ENCODE peak calls at places on chromosomes 1 and 21, in nine cellular contexts. Q, O, K, C, S, U, L, T and J are unnamed samples.
A peak's percentile ranks its signal among the peaks of the same experiment; 100 is the strongest.

GRCh38 chr21:36423772-36424433 is 38.7 kb downstream of the CHAF1B start:
- DNase-seq in S (no peak), O (no peak), T (no peak), Q (no peak), L (no peak), C (no peak), K (no peak), U (no peak), J (peak; percentile 32)

GRCh38 chr1:170685166-170685565 is 21.2 kb downstream of the PRRX1 start:
- DNase-seq in L (no peak), C (no peak), K (peak; percentile 75), U (peak; percentile 72), T (no peak), O (no peak), S (no peak), Q (peak; percentile 81), J (no peak)

GRCh38 chr1:1068374-1069060 is 5.6 kb downstream of the RNF223 start:
- DNase-seq in O (no peak), K (no peak), T (no peak), U (no peak), Q (no peak), L (no peak), S (no peak), C (peak; percentile 85), J (no peak)

GRCh38 chr1:105914403-105914802 is 1142.1 kb upstream of the PRMT6 start:
- DNase-seq in C (peak; percentile 7), Q (no peak), K (no peak), S (no peak), T (no peak), O (no peak), L (no peak), U (no peak), J (no peak)

GRCh38 chr1:210437111-210437510 is 108.4 kb downstream of the HHAT start:
- DNase-seq in Q (no peak), U (no peak), C (no peak), O (no peak), K (no peak), L (no peak), S (no peak), T (no peak), J (no peak)

GRCh38 chr21:15050588-15051377 is 14.0 kb downstream of the NRIP1 start:
- DNase-seq in Q (no peak), L (no peak), S (no peak), K (no peak), T (no peak), U (no peak), C (no peak), O (no peak), J (no peak)

GRCh38 chr1:54857066-54857660 is 29.8 kb downstream of the DHCR24 start:
- DNase-seq in U (no peak), Q (no peak), C (no peak), T (no peak), S (no peak), L (no peak), K (no peak), O (no peak), J (peak; percentile 30)

GRCh38 chr1:174769961-174770549 is 229.7 kb upstream of the CACYBP start:
- DNase-seq in O (peak; percentile 23), K (peak; percentile 54), Q (peak; percentile 53), L (no peak), T (peak; percentile 28), C (peak; percentile 38), S (peak; percentile 37), U (peak; percentile 44), J (no peak)

GRCh38 chr1:113003751-113004690 is 48.0 kb upstream of the SLC16A1 start:
- DNase-seq in C (no peak), T (no peak), K (no peak), U (no peak), Q (no peak), S (no peak), L (no peak), O (no peak), J (no peak)

GRCh38 chr21:31201144-31201543 is 142.9 kb downstream of the TIAM1 start:
- DNase-seq in U (no peak), L (no peak), C (no peak), O (no peak), S (no peak), T (no peak), K (no peak), Q (no peak), J (no peak)

GRCh38 chr1:233665575-233666270 is 51.8 kb downstream of the KCNK1 start:
- DNase-seq in L (no peak), U (no peak), K (no peak), O (no peak), T (peak; percentile 63), S (no peak), Q (no peak), C (no peak), J (no peak)

GRCh38 chr1:202016022-202016624 is 5.7 kb downstream of the ELF3 start:
- DNase-seq in T (no peak), L (no peak), K (peak; percentile 18), Q (peak; percentile 31), C (no peak), S (no peak), U (peak; percentile 38), O (no peak), J (no peak)

GRCh38 chr21:25186278-25186677 is 421.0 kb downstream of the MRPL39 start:
- DNase-seq in O (no peak), K (no peak), L (no peak), T (no peak), C (peak; percentile 3), S (no peak), Q (peak; percentile 10), U (no peak), J (no peak)

GRCh38 chr21:28579986-28580550 is 412.6 kb downstream of the LTN1 start:
- DNase-seq in Q (no peak), C (no peak), L (no peak), S (no peak), T (no peak), O (no peak), U (no peak), K (no peak), J (no peak)

GRCh38 chr21:34276711-34277425 is 86.9 kb upstream of the KCNE2 start:
- DNase-seq in O (no peak), T (no peak), S (peak; percentile 23), L (no peak), K (peak; percentile 4), C (no peak), Q (peak; percentile 5), U (peak; percentile 12), J (no peak)

GRCh38 chr1:238832106-238832505 is 554.3 kb upstream of the CHRM3 start:
- DNase-seq in T (no peak), U (no peak), Q (no peak), L (no peak), S (no peak), K (no peak), C (no peak), O (no peak), J (no peak)

DNA sequence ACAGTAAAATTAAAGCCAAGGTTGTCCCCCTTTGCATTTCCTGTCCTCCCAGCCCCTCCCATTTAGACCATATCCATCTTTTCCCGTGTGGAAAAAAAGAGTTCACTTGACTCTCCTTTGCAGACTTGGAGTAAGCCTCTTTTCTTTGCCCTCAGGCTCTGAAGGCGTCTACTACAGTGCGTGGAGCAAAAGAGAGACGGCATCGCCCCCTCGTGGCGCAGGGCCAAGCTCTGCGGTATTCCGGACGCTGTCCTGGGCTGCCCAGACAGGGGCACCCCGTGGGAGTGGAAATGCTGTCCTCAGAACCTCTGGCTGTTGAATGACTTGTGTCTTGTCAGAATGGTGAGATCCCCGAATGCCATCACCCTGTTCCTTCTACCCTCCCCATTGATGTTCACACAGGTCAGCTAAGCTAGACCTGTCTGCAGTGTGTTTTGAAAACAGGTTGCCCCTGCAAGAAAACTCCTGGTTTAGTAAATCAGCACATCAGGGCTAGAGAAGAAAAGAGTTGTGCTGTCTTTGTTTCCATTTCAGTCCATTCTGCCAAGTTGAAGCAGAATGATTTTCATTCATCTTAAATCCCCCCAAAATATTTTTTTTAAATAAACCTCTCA is 12.3 kb upstream of the GJA8 start:
- DNase-seq in L (peak; percentile 91), O (no peak), K (peak; percentile 55), T (peak; percentile 64), S (peak; percentile 54), U (peak; percentile 61), C (peak; percentile 41), Q (peak; percentile 34), J (no peak)
- TF ChIP-seq CTCF in L (peak; percentile 70), O (peak; percentile 23), K (peak; percentile 76), T (peak; percentile 89), S (peak; percentile 78), U (peak; percentile 92), C (peak; percentile 36), Q (peak; percentile 51), J (peak; percentile 83)

DNA sequence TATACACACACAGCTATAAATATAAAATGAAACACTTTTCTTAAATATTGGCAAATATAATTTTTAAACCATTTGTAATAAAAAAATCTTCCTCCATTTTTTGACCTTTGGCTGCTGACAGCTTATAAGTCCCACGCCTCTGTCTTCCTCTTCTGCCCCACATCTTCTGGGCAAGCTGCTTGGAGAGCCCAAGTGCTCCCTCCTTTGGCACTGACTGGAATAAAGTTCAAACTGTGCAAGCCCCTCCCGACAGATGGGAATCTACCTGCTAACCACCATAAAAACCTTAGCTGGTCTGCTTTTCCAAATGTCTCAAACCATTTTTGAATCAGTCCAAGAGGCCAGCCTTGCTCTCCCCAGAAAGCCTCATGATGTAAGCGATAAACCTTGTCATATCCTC is 99.7 kb downstream of the SNX7 start:
- DNase-seq in Q (no peak), O (no peak), L (no peak), C (no peak), K (no peak), U (peak; percentile 5), T (no peak), S (no peak), J (no peak)
- TF ChIP-seq CTCF in Q (no peak), O (no peak), L (no peak), C (no peak), K (peak; percentile 30), U (peak; percentile 4), T (no peak), S (no peak), J (peak; percentile 15)

GRCh38 chr1:39398278-39399010 is 93.0 kb upstream of the BMP8A start:
- DNase-seq in Q (peak; percentile 100), L (peak; percentile 37), T (peak; percentile 71), C (peak; percentile 80), S (no peak), K (peak; percentile 98), O (peak; percentile 94), U (peak; percentile 98), J (no peak)
- TF ChIP-seq CTCF in Q (peak; percentile 11), L (no peak), T (no peak), C (peak; percentile 10), S (no peak), K (no peak), O (no peak), U (no peak), J (peak; percentile 38)

DNA sequence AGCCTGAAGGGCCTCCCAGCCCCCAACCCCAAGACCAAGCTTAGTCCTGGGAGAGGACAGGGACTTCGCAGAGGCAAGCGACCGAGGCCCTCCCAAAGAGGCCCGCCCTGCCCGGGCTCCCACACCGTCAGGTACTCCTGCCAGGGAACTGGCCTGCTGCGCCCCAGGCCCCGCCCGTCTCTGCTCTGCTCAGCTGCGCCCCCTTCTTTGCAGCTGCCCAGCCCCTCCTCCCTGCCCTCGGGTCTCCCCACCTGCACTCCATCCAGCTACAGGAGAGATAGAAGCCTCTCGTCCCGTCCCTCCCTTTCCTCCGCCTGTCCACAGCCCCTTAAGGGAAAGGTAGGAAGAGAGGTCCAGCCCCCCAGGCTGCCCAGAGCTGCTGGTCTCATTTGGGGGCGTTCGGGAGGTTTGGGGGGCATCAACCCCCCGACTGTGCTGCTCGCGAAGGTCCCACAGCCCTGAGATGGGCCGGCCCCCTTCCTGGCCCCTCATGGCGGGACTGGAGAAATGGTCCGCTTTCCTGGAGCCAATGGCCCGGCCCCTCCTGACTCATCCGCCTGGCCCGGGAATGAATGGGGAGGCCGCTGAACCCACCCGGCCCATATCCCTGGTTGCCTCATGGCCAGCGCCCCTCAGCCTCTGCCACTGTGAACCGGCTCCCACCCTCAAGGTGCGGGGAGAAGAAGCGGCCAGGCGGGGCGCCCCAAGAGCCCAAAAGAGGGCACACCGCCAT is 21.9 kb upstream of the ARF1 start:
- DNase-seq in T (peak; percentile 49), S (no peak), U (no peak), C (no peak), L (peak; percentile 17), Q (peak; percentile 23), K (no peak), O (no peak), J (peak; percentile 87)
- TF ChIP-seq CTCF in T (peak; percentile 35), S (no peak), U (peak; percentile 43), C (no peak), L (no peak), Q (no peak), K (no peak), O (no peak), J (peak; percentile 19)